ENCODE peak calls at places on chromosomes 16 and 17, in five cellular contexts. Y, H, G, F and E are unnamed samples.

GRCh38 chr17:77315551-77316190 is 174.9 kb downstream of the SEC14L1 start:
- DNase-seq in Y (no peak), H (peak; percentile 64), G (no peak), F (no peak), E (no peak)

GRCh38 chr17:14052886-14053615 is 16.3 kb upstream of the COX10 start:
- DNase-seq in Y (no peak), H (no peak), G (no peak), F (no peak), E (no peak)

GRCh38 chr17:77217136-77217535 is 76.4 kb downstream of the SEC14L1 start:
- DNase-seq in Y (no peak), H (no peak), G (no peak), F (no peak), E (no peak)

GRCh38 chr17:35578195-35578928 is at the start of gene PEX12:
- DNase-seq in Y (peak; percentile 83), H (peak; percentile 91), G (peak; percentile 69), F (peak; percentile 81), E (peak; percentile 81)

GRCh38 chr16:81940781-81941560 is 70.3 kb downstream of the SDR42E1 start:
- DNase-seq in Y (no peak), H (peak; percentile 82), G (no peak), F (no peak), E (no peak)

GRCh38 chr16:57815987-57816745 is 13.9 kb upstream of the KIFC3 start:
- DNase-seq in Y (peak; percentile 23), H (peak; percentile 86), G (no peak), F (no peak), E (peak; percentile 23)

GRCh38 chr17:2796164-2797140 is at the start of gene RAP1GAP2:
- DNase-seq in Y (peak; percentile 69), H (no peak), G (peak; percentile 62), F (peak; percentile 52), E (peak; percentile 64)

GRCh38 chr16:55703003-55704001 is 47.5 kb downstream of the SLC6A2 start:
- DNase-seq in Y (no peak), H (peak; percentile 55), G (no peak), F (no peak), E (no peak)

GRCh38 chr17:68910789-68911431 is 44.3 kb downstream of the ABCA8 start:
- DNase-seq in Y (no peak), H (no peak), G (no peak), F (no peak), E (no peak)

GRCh38 chr17:10875411-10875810 is 37.5 kb upstream of the PIRT start:
- DNase-seq in Y (no peak), H (peak; percentile 13), G (no peak), F (no peak), E (no peak)

GRCh38 chr17:35065880-35066279 is 2.4 kb upstream of the RFFL start:
- DNase-seq in Y (no peak), H (no peak), G (no peak), F (no peak), E (no peak)

GRCh38 chr17:37432671-37433070 is 26.0 kb downstream of the TADA2A start:
- DNase-seq in Y (no peak), H (no peak), G (no peak), F (no peak), E (no peak)

GRCh38 chr17:77347544-77347943 is 206.8 kb downstream of the SEC14L1 start:
- DNase-seq in Y (no peak), H (no peak), G (no peak), F (no peak), E (no peak)

GRCh38 chr16:46894011-46894672 is 10.0 kb downstream of the GPT2 start:
- DNase-seq in Y (no peak), H (no peak), G (no peak), F (no peak), E (no peak)

GRCh38 chr17:80789356-80789902 is 202.2 kb upstream of the CHMP6 start:
- DNase-seq in Y (no peak), H (peak; percentile 92), G (no peak), F (no peak), E (no peak)

GRCh38 chr17:52064791-52065211 is 93.7 kb downstream of the CA10 start:
- DNase-seq in Y (no peak), H (no peak), G (no peak), F (no peak), E (no peak)

GRCh38 chr17:59641799-59642484 is 22.2 kb downstream of the CLTC start:
- DNase-seq in Y (no peak), H (peak; percentile 20), G (no peak), F (no peak), E (no peak)

GRCh38 chr16:84527486-84528269 is 23.2 kb upstream of the MEAK7 start:
- DNase-seq in Y (no peak), H (no peak), G (no peak), F (no peak), E (no peak)

GRCh38 chr17:8046929-8047768 is 8.3 kb downstream of the ALOX15B start:
- DNase-seq in Y (no peak), H (no peak), G (no peak), F (no peak), E (no peak)

GRCh38 chr17:1298616-1299015 is 19.2 kb downstream of the TRARG1 start:
- DNase-seq in Y (peak; percentile 18), H (no peak), G (no peak), F (peak; percentile 40), E (peak; percentile 34)

GRCh38 chr17:47423406-47424295 is 99.9 kb downstream of the EFCAB13 start:
- DNase-seq in Y (no peak), H (no peak), G (no peak), F (no peak), E (no peak)

GRCh38 chr17:33595783-33596182 is 302.7 kb upstream of the ASIC2 start:
- DNase-seq in Y (no peak), H (no peak), G (no peak), F (no peak), E (no peak)

GRCh38 chr17:29178750-29179231 is 1.4 kb downstream of the MYO18A start:
- DNase-seq in Y (no peak), H (no peak), G (no peak), F (no peak), E (no peak)

GRCh38 chr16:54657058-54657708 is 273.5 kb upstream of the IRX5 start:
- DNase-seq in Y (no peak), H (peak; percentile 99), G (no peak), F (no peak), E (no peak)

GRCh38 chr17:74859439-74860228 is at the start of gene GRIN2C:
- DNase-seq in Y (no peak), H (no peak), G (no peak), F (no peak), E (peak; percentile 31)

GRCh38 chr17:48149174-48150106 is 41.9 kb downstream of the SNX11 start:
- DNase-seq in Y (no peak), H (no peak), G (no peak), F (no peak), E (no peak)

GRCh38 chr17:15371731-15372130 is 30.3 kb upstream of the TEKT3 start:
- DNase-seq in Y (no peak), H (no peak), G (no peak), F (no peak), E (no peak)

GRCh38 chr16:55091871-55092230 is 161.2 kb downstream of the IRX5 start:
- DNase-seq in Y (no peak), H (no peak), G (no peak), F (no peak), E (no peak)

GRCh38 chr17:42132941-42133340 is 10.3 kb downstream of the HSPB9 start:
- DNase-seq in Y (no peak), H (peak; percentile 92), G (no peak), F (no peak), E (no peak)

GRCh38 chr16:2799852-2800226 is 1.6 kb downstream of the PRSS41 start:
- DNase-seq in Y (no peak), H (no peak), G (no peak), F (no peak), E (no peak)

GRCh38 chr16:52069866-52070265 is 477.1 kb downstream of the TOX3 start:
- DNase-seq in Y (no peak), H (peak; percentile 36), G (no peak), F (no peak), E (no peak)

GRCh38 chr16:12976491-12976890 is 75.1 kb downstream of the SHISA9 start:
- DNase-seq in Y (no peak), H (no peak), G (no peak), F (no peak), E (no peak)